ENCODE peak calls at places on chromosomes 6 and 20, in eight cellular contexts. A is iris pigment epithelial cell; T is NCI-H1105 treated with DMSO at 0.1 percent for 48 hours; Z is kidney tubule cell; C is GM12892; N is CD8-positive, alpha-beta T cell; J is KG1; X is left ventricle myocardium superior. W is an unnamed sample.

GRCh38 chr6:129317931-129318820 is 391.8 kb downstream of the ARHGAP18 start:
- DNase-seq in A (peak), T (peak), Z (peak), C (no peak), N (no peak), J (no peak), X (no peak), W (no peak)

GRCh38 chr20:63778034-63778752 is 38.6 kb downstream of the SLC2A4RG start:
- DNase-seq in A (no peak), T (no peak), Z (no peak), C (no peak), N (no peak), J (no peak), X (no peak), W (no peak)

GRCh38 chr6:15023448-15023847 is 222.4 kb upstream of the JARID2 start:
- DNase-seq in A (no peak), T (no peak), Z (no peak), C (peak), N (no peak), J (no peak), X (no peak), W (no peak)

GRCh38 chr6:134035823-134036296 is 16.6 kb downstream of the SLC2A12 start:
- DNase-seq in A (peak), T (peak), Z (peak), C (no peak), N (no peak), J (no peak), X (no peak), W (no peak)

GRCh38 chr6:70118670-70119069 is 184.2 kb downstream of the COL9A1 start:
- DNase-seq in A (no peak), T (no peak), Z (no peak), C (no peak), N (no peak), J (no peak), X (no peak), W (no peak)

GRCh38 chr20:36273414-36274247 is 32.5 kb upstream of the DLGAP4 start:
- DNase-seq in A (peak), T (peak), Z (peak), C (no peak), N (no peak), J (no peak), X (no peak), W (no peak)

GRCh38 chr6:167849846-167850459 is 23.2 kb downstream of the AFDN start:
- DNase-seq in A (peak), T (no peak), Z (peak), C (no peak), N (no peak), J (no peak), X (no peak), W (no peak)

GRCh38 chr6:161211380-161212035 is 62.4 kb downstream of the AGPAT4 start:
- DNase-seq in A (no peak), T (no peak), Z (no peak), C (no peak), N (no peak), J (no peak), X (no peak), W (no peak)

GRCh38 chr6:26064619-26065257 is 22.5 kb upstream of the HFE start:
- DNase-seq in A (peak), T (peak), Z (peak), C (no peak), N (peak), J (peak), X (no peak), W (no peak)

GRCh38 chr6:35071347-35071994 is 69.7 kb downstream of the TCP11 start:
- DNase-seq in A (no peak), T (no peak), Z (no peak), C (no peak), N (no peak), J (no peak), X (no peak), W (no peak)

GRCh38 chr20:34705383-34706021 is 1.4 kb downstream of the TP53INP2 start:
- DNase-seq in A (peak), T (no peak), Z (peak), C (no peak), N (no peak), J (no peak), X (peak), W (no peak)

GRCh38 chr20:49505518-49505917 is 23.1 kb upstream of the KCNB1 start:
- DNase-seq in A (peak), T (peak), Z (peak), C (no peak), N (no peak), J (no peak), X (no peak), W (peak)

GRCh38 chr6:20704325-20704724 is 170.1 kb downstream of the CDKAL1 start:
- DNase-seq in A (peak), T (no peak), Z (peak), C (no peak), N (no peak), J (no peak), X (no peak), W (no peak)

GRCh38 chr20:32888636-32889035 is 29.9 kb downstream of the EFCAB8 start:
- DNase-seq in A (no peak), T (no peak), Z (no peak), C (no peak), N (no peak), J (no peak), X (no peak), W (no peak)

GRCh38 chr20:46811328-46812084 is 83.1 kb upstream of the EYA2 start:
- DNase-seq in A (no peak), T (peak), Z (no peak), C (no peak), N (no peak), J (no peak), X (no peak), W (no peak)

GRCh38 chr6:154457881-154458284 is 52.6 kb downstream of the CNKSR3 start:
- DNase-seq in A (no peak), T (peak), Z (peak), C (no peak), N (no peak), J (no peak), X (no peak), W (no peak)

GRCh38 chr20:2084703-2085102 is 16.9 kb upstream of the STK35 start:
- DNase-seq in A (no peak), T (no peak), Z (no peak), C (no peak), N (no peak), J (no peak), X (no peak), W (no peak)

GRCh38 chr6:112218563-112218962 is 35.8 kb downstream of the LAMA4 start:
- DNase-seq in A (peak), T (peak), Z (no peak), C (no peak), N (no peak), J (no peak), X (peak), W (peak)

GRCh38 chr6:75499640-75500039 is 6.0 kb upstream of the FILIP1 start:
- DNase-seq in A (no peak), T (no peak), Z (no peak), C (no peak), N (no peak), J (no peak), X (no peak), W (no peak)

GRCh38 chr6:116011520-116011919 is 49.2 kb downstream of the FRK start:
- DNase-seq in A (no peak), T (peak), Z (peak), C (no peak), N (no peak), J (no peak), X (no peak), W (no peak)

GRCh38 chr20:59443558-59443957 is 143.1 kb downstream of the EDN3 start:
- DNase-seq in A (no peak), T (no peak), Z (no peak), C (no peak), N (no peak), J (no peak), X (no peak), W (no peak)

GRCh38 chr6:108134213-108134973 is 31.4 kb upstream of the NR2E1 start:
- DNase-seq in A (no peak), T (no peak), Z (no peak), C (no peak), N (no peak), J (no peak), X (no peak), W (no peak)

GRCh38 chr6:40733290-40733689 is 146.1 kb upstream of the LRFN2 start:
- DNase-seq in A (peak), T (no peak), Z (no peak), C (no peak), N (no peak), J (no peak), X (no peak), W (no peak)

GRCh38 chr20:20395087-20395486 is 27.2 kb downstream of the INSM1 start:
- DNase-seq in A (no peak), T (no peak), Z (no peak), C (no peak), N (no peak), J (no peak), X (no peak), W (no peak)

GRCh38 chr6:3454206-3455016 is 2.4 kb downstream of the SLC22A23 start:
- DNase-seq in A (peak), T (peak), Z (no peak), C (no peak), N (no peak), J (no peak), X (no peak), W (no peak)

GRCh38 chr6:144064402-144064830 is 31.0 kb downstream of the SF3B5 start:
- DNase-seq in A (no peak), T (no peak), Z (no peak), C (no peak), N (peak), J (no peak), X (peak), W (no peak)

GRCh38 chr6:21887301-21888185 is 294.0 kb downstream of the SOX4 start:
- DNase-seq in A (peak), T (no peak), Z (peak), C (no peak), N (no peak), J (no peak), X (peak), W (no peak)

GRCh38 chr20:46741924-46742692 is 32.7 kb downstream of the SLC2A10 start:
- DNase-seq in A (no peak), T (no peak), Z (peak), C (no peak), N (no peak), J (no peak), X (no peak), W (no peak)

GRCh38 chr6:85468326-85468725 is 18.4 kb downstream of the NT5E start:
- DNase-seq in A (peak), T (no peak), Z (peak), C (no peak), N (no peak), J (no peak), X (no peak), W (no peak)

GRCh38 chr20:49247169-49247734 is 28.0 kb downstream of the DDX27 start:
- DNase-seq in A (no peak), T (no peak), Z (no peak), C (no peak), N (no peak), J (no peak), X (no peak), W (no peak)

GRCh38 chr6:157230971-157231370 is 92.3 kb downstream of the TMEM242 start:
- DNase-seq in A (no peak), T (no peak), Z (no peak), C (no peak), N (no peak), J (no peak), X (no peak), W (no peak)

GRCh38 chr6:30707281-30707850 is 9.7 kb downstream of the MDC1 start:
- DNase-seq in A (no peak), T (peak), Z (no peak), C (no peak), N (no peak), J (no peak), X (no peak), W (no peak)